ENCODE peak calls at places on chromosomes 1 and 21, in eight cellular contexts. One of them, this sample, is unnamed.

GRCh38 chr1:25568834-25569598 is 25.6 kb downstream of the LDLRAP1 start:
- DNase-seq in endothelial cell: no peak
- DNase-seq in HFFc6: peak; percentile 75
- DNase-seq in right lobe of liver: no peak
- DNase-seq in MM.1S: no peak
- DNase-seq in H9: no peak
- DNase-seq in fibroblast of lung: peak; percentile 89
- DNase-seq in fibroblast of villous mesenchyme: peak; percentile 88
- DNase-seq in this sample: no peak

GRCh38 chr1:93196591-93196990 is 16.1 kb downstream of the CCDC18 start:
- DNase-seq in MM.1S: no peak
- DNase-seq in right lobe of liver: no peak
- DNase-seq in H9: no peak
- DNase-seq in fibroblast of lung: peak; percentile 41
- DNase-seq in fibroblast of villous mesenchyme: peak; percentile 18
- DNase-seq in HFFc6: no peak
- DNase-seq in endothelial cell: no peak
- DNase-seq in this sample: no peak

GRCh38 chr1:200625381-200625824 is 4.9 kb upstream of the KIF14 start:
- DNase-seq in H9: no peak
- DNase-seq in fibroblast of villous mesenchyme: no peak
- DNase-seq in HFFc6: no peak
- DNase-seq in endothelial cell: no peak
- DNase-seq in MM.1S: peak; percentile 80
- DNase-seq in fibroblast of lung: peak; percentile 63
- DNase-seq in right lobe of liver: no peak
- DNase-seq in this sample: no peak

GRCh38 chr21:32708069-32708468 is 19.7 kb downstream of the SYNJ1 start:
- DNase-seq in MM.1S: no peak
- DNase-seq in endothelial cell: no peak
- DNase-seq in fibroblast of lung: no peak
- DNase-seq in HFFc6: no peak
- DNase-seq in right lobe of liver: no peak
- DNase-seq in H9: no peak
- DNase-seq in fibroblast of villous mesenchyme: no peak
- DNase-seq in this sample: no peak

GRCh38 chr1:235129774-235130570 is 1.3 kb upstream of the TOMM20 start:
- DNase-seq in endothelial cell: no peak
- DNase-seq in H9: no peak
- DNase-seq in right lobe of liver: no peak
- DNase-seq in fibroblast of villous mesenchyme: no peak
- DNase-seq in HFFc6: no peak
- DNase-seq in fibroblast of lung: no peak
- DNase-seq in MM.1S: no peak
- DNase-seq in this sample: no peak

GRCh38 chr21:15034126-15034848 is 30.5 kb downstream of the NRIP1 start:
- DNase-seq in fibroblast of villous mesenchyme: peak; percentile 56
- DNase-seq in H9: no peak
- DNase-seq in right lobe of liver: no peak
- DNase-seq in endothelial cell: no peak
- DNase-seq in HFFc6: peak; percentile 58
- DNase-seq in MM.1S: no peak
- DNase-seq in fibroblast of lung: peak; percentile 72
- DNase-seq in this sample: no peak

GRCh38 chr1:229430761-229431269 is 3.1 kb downstream of the ACTA1 start:
- DNase-seq in fibroblast of lung: peak; percentile 42
- DNase-seq in fibroblast of villous mesenchyme: peak; percentile 51
- DNase-seq in HFFc6: no peak
- DNase-seq in MM.1S: no peak
- DNase-seq in right lobe of liver: peak; percentile 46
- DNase-seq in endothelial cell: peak; percentile 84
- DNase-seq in H9: peak; percentile 88
- DNase-seq in this sample: no peak

GRCh38 chr1:39980555-39981313 is 25.8 kb downstream of the MFSD2A start:
- DNase-seq in endothelial cell: no peak
- DNase-seq in fibroblast of villous mesenchyme: no peak
- DNase-seq in right lobe of liver: no peak
- DNase-seq in fibroblast of lung: no peak
- DNase-seq in HFFc6: no peak
- DNase-seq in MM.1S: no peak
- DNase-seq in H9: no peak
- DNase-seq in this sample: no peak

GRCh38 chr1:151716771-151717631 is at the start of gene CELF3:
- DNase-seq in fibroblast of villous mesenchyme: peak; percentile 21
- DNase-seq in H9: peak; percentile 76
- DNase-seq in right lobe of liver: no peak
- DNase-seq in endothelial cell: peak; percentile 32
- DNase-seq in MM.1S: peak; percentile 14
- DNase-seq in HFFc6: no peak
- DNase-seq in fibroblast of lung: peak; percentile 25
- DNase-seq in this sample: no peak

GRCh38 chr1:21961337-21961736 is 15.5 kb upstream of the CELA3B start:
- DNase-seq in endothelial cell: no peak
- DNase-seq in right lobe of liver: no peak
- DNase-seq in HFFc6: no peak
- DNase-seq in fibroblast of villous mesenchyme: no peak
- DNase-seq in MM.1S: no peak
- DNase-seq in fibroblast of lung: no peak
- DNase-seq in H9: no peak
- DNase-seq in this sample: no peak

GRCh38 chr1:68493193-68493592 is 3.7 kb downstream of the DEPDC1 start:
- DNase-seq in HFFc6: no peak
- DNase-seq in right lobe of liver: no peak
- DNase-seq in fibroblast of villous mesenchyme: no peak
- DNase-seq in fibroblast of lung: no peak
- DNase-seq in H9: no peak
- DNase-seq in endothelial cell: no peak
- DNase-seq in MM.1S: no peak
- DNase-seq in this sample: no peak
- TF ChIP-seq CTCF in HFFc6: no peak
- TF ChIP-seq CTCF in right lobe of liver: no peak
- TF ChIP-seq CTCF in fibroblast of villous mesenchyme: no peak
- TF ChIP-seq CTCF in fibroblast of lung: no peak
- TF ChIP-seq CTCF in H9: no peak
- TF ChIP-seq CTCF in endothelial cell: no peak
- TF ChIP-seq CTCF in MM.1S: no peak
- TF ChIP-seq CTCF in this sample: no peak

DNA sequence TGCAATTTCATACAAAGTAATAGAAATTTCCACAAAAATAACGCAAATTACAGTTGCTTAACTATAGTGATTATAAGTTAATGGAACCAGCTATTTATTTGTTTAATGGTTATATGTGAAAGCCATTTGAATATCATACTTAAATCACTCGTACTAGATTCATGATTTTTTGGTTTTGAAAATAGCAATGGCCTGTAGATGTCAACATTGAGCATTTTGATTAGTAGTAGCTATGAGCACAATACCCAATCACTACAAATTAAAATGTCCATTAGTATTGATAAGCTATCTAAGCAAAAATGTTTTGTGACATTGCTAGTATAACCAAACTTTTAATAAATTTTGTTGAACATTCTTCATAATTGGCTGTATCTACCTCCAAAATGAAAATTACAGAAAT is 10.0 kb downstream of the COL24A1 start:
- DNase-seq in fibroblast of villous mesenchyme: no peak
- DNase-seq in endothelial cell: no peak
- DNase-seq in H9: no peak
- DNase-seq in MM.1S: no peak
- DNase-seq in HFFc6: no peak
- DNase-seq in right lobe of liver: no peak
- DNase-seq in fibroblast of lung: no peak
- DNase-seq in this sample: no peak
- TF ChIP-seq CTCF in fibroblast of villous mesenchyme: no peak
- TF ChIP-seq CTCF in endothelial cell: no peak
- TF ChIP-seq CTCF in H9: peak; percentile 29
- TF ChIP-seq CTCF in MM.1S: peak; percentile 18
- TF ChIP-seq CTCF in HFFc6: peak; percentile 51
- TF ChIP-seq CTCF in right lobe of liver: no peak
- TF ChIP-seq CTCF in fibroblast of lung: no peak
- TF ChIP-seq CTCF in this sample: no peak

GRCh38 chr1:176884286-176884685 is 280.2 kb downstream of the ASTN1 start:
- DNase-seq in fibroblast of villous mesenchyme: no peak
- DNase-seq in right lobe of liver: no peak
- DNase-seq in MM.1S: no peak
- DNase-seq in endothelial cell: no peak
- DNase-seq in fibroblast of lung: no peak
- DNase-seq in HFFc6: no peak
- DNase-seq in H9: no peak
- DNase-seq in this sample: no peak

GRCh38 chr1:176878750-176879536 is 285.6 kb downstream of the ASTN1 start:
- DNase-seq in endothelial cell: no peak
- DNase-seq in HFFc6: no peak
- DNase-seq in H9: peak; percentile 78
- DNase-seq in fibroblast of lung: no peak
- DNase-seq in fibroblast of villous mesenchyme: no peak
- DNase-seq in right lobe of liver: no peak
- DNase-seq in MM.1S: no peak
- DNase-seq in this sample: no peak

GRCh38 chr1:176879784-176880620 is 284.5 kb downstream of the ASTN1 start:
- DNase-seq in HFFc6: no peak
- DNase-seq in fibroblast of villous mesenchyme: no peak
- DNase-seq in H9: no peak
- DNase-seq in MM.1S: no peak
- DNase-seq in fibroblast of lung: no peak
- DNase-seq in right lobe of liver: no peak
- DNase-seq in endothelial cell: no peak
- DNase-seq in this sample: no peak

GRCh38 chr1:176877557-176877956 is 287.0 kb downstream of the ASTN1 start:
- DNase-seq in right lobe of liver: no peak
- DNase-seq in H9: no peak
- DNase-seq in endothelial cell: no peak
- DNase-seq in fibroblast of lung: no peak
- DNase-seq in HFFc6: no peak
- DNase-seq in fibroblast of villous mesenchyme: no peak
- DNase-seq in MM.1S: no peak
- DNase-seq in this sample: no peak

DNA sequence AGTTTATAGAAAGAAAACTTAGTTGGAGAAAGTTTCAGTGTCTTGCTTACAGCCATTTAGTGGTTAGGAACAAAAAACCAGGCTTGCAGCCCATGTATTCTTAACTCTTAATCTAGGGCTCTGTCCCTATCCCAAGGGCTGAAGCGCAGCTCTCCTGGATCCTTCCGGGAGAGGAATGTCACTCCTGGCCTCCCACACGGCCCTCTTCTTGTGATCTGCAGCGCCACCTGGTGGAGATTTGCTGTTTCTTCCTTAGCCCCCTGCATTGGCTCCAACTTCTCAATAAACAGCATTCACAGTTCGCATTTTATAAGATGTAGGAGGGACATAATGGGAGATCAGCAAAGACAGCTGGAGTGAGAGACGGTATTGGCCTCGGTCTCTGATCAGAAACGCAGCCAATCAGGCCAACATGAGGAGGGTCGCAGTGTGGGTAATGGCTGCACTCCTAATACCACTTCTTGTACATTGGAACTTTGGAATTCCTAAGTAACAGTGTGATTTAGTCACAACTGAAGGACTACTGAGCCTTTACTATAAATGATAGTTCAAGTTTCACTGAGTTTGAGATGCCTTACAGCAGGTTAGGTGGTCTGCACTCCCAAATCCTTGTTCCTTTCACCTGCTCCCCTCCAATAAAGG is 283.4 kb downstream of the ASTN1 start:
- DNase-seq in HFFc6: peak; percentile 17
- DNase-seq in fibroblast of lung: peak; percentile 58
- DNase-seq in fibroblast of villous mesenchyme: peak; percentile 70
- DNase-seq in H9: peak; percentile 81
- DNase-seq in endothelial cell: peak; percentile 79
- DNase-seq in MM.1S: peak; percentile 61
- DNase-seq in right lobe of liver: peak; percentile 77
- DNase-seq in this sample: peak; percentile 42
- TF ChIP-seq CTCF in HFFc6: peak; percentile 91
- TF ChIP-seq CTCF in fibroblast of lung: peak; percentile 83
- TF ChIP-seq CTCF in fibroblast of villous mesenchyme: peak; percentile 86
- TF ChIP-seq CTCF in H9: peak; percentile 89
- TF ChIP-seq CTCF in endothelial cell: peak; percentile 81
- TF ChIP-seq CTCF in MM.1S: peak; percentile 97
- TF ChIP-seq CTCF in right lobe of liver: peak; percentile 90
- TF ChIP-seq CTCF in this sample: peak; percentile 76

GRCh38 chr1:215523128-215523861 is 43.8 kb upstream of the KCTD3 start:
- DNase-seq in MM.1S: no peak
- DNase-seq in fibroblast of villous mesenchyme: peak; percentile 21
- DNase-seq in right lobe of liver: no peak
- DNase-seq in fibroblast of lung: peak; percentile 13
- DNase-seq in HFFc6: no peak
- DNase-seq in H9: no peak
- DNase-seq in endothelial cell: no peak
- DNase-seq in this sample: no peak
- TF ChIP-seq CTCF in MM.1S: no peak
- TF ChIP-seq CTCF in fibroblast of villous mesenchyme: peak; percentile 16
- TF ChIP-seq CTCF in right lobe of liver: peak; percentile 37
- TF ChIP-seq CTCF in fibroblast of lung: peak; percentile 7
- TF ChIP-seq CTCF in HFFc6: peak; percentile 79
- TF ChIP-seq CTCF in H9: peak; percentile 48
- TF ChIP-seq CTCF in endothelial cell: no peak
- TF ChIP-seq CTCF in this sample: no peak

GRCh38 chr21:41381731-41382130 is 19.9 kb downstream of the MX2 start:
- DNase-seq in HFFc6: no peak
- DNase-seq in MM.1S: no peak
- DNase-seq in right lobe of liver: no peak
- DNase-seq in H9: no peak
- DNase-seq in endothelial cell: no peak
- DNase-seq in fibroblast of lung: no peak
- DNase-seq in fibroblast of villous mesenchyme: no peak
- DNase-seq in this sample: no peak

GRCh38 chr21:41375875-41376274 is 14.0 kb downstream of the MX2 start:
- DNase-seq in fibroblast of lung: no peak
- DNase-seq in H9: no peak
- DNase-seq in right lobe of liver: no peak
- DNase-seq in fibroblast of villous mesenchyme: no peak
- DNase-seq in MM.1S: no peak
- DNase-seq in endothelial cell: no peak
- DNase-seq in HFFc6: no peak
- DNase-seq in this sample: no peak

GRCh38 chr21:41377715-41378114 is 15.9 kb downstream of the MX2 start:
- DNase-seq in fibroblast of villous mesenchyme: no peak
- DNase-seq in right lobe of liver: no peak
- DNase-seq in fibroblast of lung: no peak
- DNase-seq in HFFc6: no peak
- DNase-seq in H9: peak; percentile 61
- DNase-seq in endothelial cell: no peak
- DNase-seq in MM.1S: no peak
- DNase-seq in this sample: no peak

GRCh38 chr21:41379901-41380300 is 18.1 kb downstream of the MX2 start:
- DNase-seq in MM.1S: peak; percentile 78
- DNase-seq in endothelial cell: no peak
- DNase-seq in HFFc6: no peak
- DNase-seq in fibroblast of lung: no peak
- DNase-seq in right lobe of liver: no peak
- DNase-seq in fibroblast of villous mesenchyme: no peak
- DNase-seq in H9: no peak
- DNase-seq in this sample: no peak

DNA sequence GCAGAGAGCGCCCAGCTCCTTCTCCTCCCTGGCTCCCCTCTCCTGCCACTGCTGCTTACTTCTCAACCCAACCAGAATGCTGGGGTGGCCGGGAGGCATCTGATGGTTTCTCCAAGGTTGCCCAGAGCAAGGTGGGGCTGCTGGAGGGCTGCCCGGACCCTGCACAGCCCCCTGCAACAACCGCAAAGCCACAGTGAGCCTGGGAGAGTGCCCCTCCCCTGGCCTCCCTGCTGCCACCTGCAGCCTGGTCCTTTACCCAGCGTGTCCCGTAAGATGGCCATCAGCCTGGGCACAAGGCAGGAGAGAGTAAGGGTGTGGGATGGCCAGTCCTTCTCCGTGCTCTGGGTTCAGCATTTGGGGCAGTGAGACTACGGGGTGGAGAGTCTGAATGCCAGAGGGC is 17.0 kb downstream of the MX2 start:
- DNase-seq in MM.1S: no peak
- DNase-seq in HFFc6: no peak
- DNase-seq in fibroblast of lung: no peak
- DNase-seq in H9: no peak
- DNase-seq in right lobe of liver: no peak
- DNase-seq in endothelial cell: no peak
- DNase-seq in fibroblast of villous mesenchyme: no peak
- DNase-seq in this sample: no peak
- TF ChIP-seq CTCF in MM.1S: peak; percentile 16
- TF ChIP-seq CTCF in HFFc6: no peak
- TF ChIP-seq CTCF in fibroblast of lung: no peak
- TF ChIP-seq CTCF in H9: peak; percentile 25
- TF ChIP-seq CTCF in right lobe of liver: no peak
- TF ChIP-seq CTCF in endothelial cell: no peak
- TF ChIP-seq CTCF in fibroblast of villous mesenchyme: no peak
- TF ChIP-seq CTCF in this sample: no peak

This sample was measured in gastrocnemius medialis.